ENCODE peak calls at places on chromosomes 4 and X, in seven cellular contexts. O is ovary, Z is coronary artery, N is left ventricle myocardium inferior, T is heart left ventricle, A is AG04450, W is lower lobe of right lung. D is an unnamed sample.

GRCh38 chr4:145736241-145736831 is 56.4 kb downstream of the C4orf51 start:
- DNase-seq in N (peak; percentile 27), O (peak; percentile 30), T (peak; percentile 56), A (no peak), W (peak; percentile 63), Z (peak; percentile 84), D (no peak)

GRCh38 chr4:94678896-94679295 is 78.9 kb upstream of the BMPR1B start:
- DNase-seq in Z (no peak), W (no peak), T (no peak), O (no peak), A (no peak), N (no peak), D (no peak)

GRCh38 chr4:69549651-69550050 is 53.9 kb upstream of the UGT2B4 start:
- DNase-seq in A (no peak), Z (no peak), T (no peak), O (no peak), W (no peak), N (no peak), D (no peak)

GRCh38 chrX:3191186-3191585 is 149.9 kb downstream of the ARSF start:
- DNase-seq in O (no peak), W (no peak), A (no peak), N (no peak), Z (no peak), T (no peak), D (no peak)

GRCh38 chr4:150256841-150257273 is 178.6 kb downstream of the DCLK2 start:
- DNase-seq in O (no peak), N (no peak), T (no peak), Z (no peak), W (no peak), A (no peak), D (no peak)

GRCh38 chr4:7854697-7855370 is 84.8 kb downstream of the AFAP1 start:
- DNase-seq in T (no peak), A (no peak), W (no peak), N (no peak), Z (no peak), O (no peak), D (no peak)

GRCh38 chrX:118525146-118525725 is 29.6 kb downstream of the DOCK11 start:
- DNase-seq in W (no peak), N (no peak), O (no peak), A (no peak), T (no peak), Z (no peak), D (no peak)

GRCh38 chr4:30790123-30790522 is 70.0 kb downstream of the PCDH7 start:
- DNase-seq in N (no peak), A (no peak), Z (no peak), T (no peak), O (no peak), W (no peak), D (no peak)

GRCh38 chr4:69881173-69881773 is 21.3 kb upstream of the SULT1E1 start:
- DNase-seq in T (no peak), O (no peak), W (no peak), N (no peak), Z (no peak), A (peak; percentile 8), D (no peak)

GRCh38 chr4:88091378-88091777 is 67.1 kb downstream of the ABCG2 start:
- DNase-seq in T (no peak), O (no peak), A (no peak), N (no peak), Z (no peak), W (no peak), D (no peak)

DNA sequence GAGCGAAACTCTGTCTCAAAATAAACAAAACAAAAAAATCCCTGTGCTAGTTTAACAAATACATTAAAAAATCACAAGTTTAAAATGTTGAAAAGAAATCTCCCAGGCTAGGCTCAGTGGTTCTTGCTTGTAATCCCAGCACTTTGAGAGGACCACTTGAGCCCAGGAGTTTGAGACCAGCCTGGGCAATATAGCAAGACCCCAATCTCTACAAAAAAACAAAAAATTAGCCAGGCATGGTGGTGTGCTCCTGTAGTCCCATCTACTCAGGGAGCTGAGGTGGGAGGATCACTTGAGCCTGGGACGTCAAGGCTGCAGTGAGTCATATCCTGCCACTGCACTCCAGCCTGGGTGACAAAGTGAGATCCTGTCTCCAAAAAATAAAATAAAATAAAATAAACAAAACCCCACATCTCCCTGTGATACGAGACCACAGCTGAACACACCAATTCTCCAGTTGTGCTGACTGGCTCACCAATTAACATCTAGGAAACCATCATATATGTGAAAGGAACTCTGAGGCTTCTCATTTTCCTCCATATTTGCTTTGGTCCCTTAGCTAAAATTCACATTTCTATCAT is 7.3 kb downstream of the RPS4X start:
- DNase-seq in N (no peak), A (no peak), T (no peak), W (no peak), O (no peak), Z (no peak), D (no peak)
- H3K27ac ChIP-seq in N (no peak overlapping the region), A (peak overlapping the region; percentile 80), T (no peak overlapping the region), W (no peak overlapping the region), O (no peak overlapping the region), Z (no peak overlapping the region), D (peak overlapping the region; percentile 63)

DNA sequence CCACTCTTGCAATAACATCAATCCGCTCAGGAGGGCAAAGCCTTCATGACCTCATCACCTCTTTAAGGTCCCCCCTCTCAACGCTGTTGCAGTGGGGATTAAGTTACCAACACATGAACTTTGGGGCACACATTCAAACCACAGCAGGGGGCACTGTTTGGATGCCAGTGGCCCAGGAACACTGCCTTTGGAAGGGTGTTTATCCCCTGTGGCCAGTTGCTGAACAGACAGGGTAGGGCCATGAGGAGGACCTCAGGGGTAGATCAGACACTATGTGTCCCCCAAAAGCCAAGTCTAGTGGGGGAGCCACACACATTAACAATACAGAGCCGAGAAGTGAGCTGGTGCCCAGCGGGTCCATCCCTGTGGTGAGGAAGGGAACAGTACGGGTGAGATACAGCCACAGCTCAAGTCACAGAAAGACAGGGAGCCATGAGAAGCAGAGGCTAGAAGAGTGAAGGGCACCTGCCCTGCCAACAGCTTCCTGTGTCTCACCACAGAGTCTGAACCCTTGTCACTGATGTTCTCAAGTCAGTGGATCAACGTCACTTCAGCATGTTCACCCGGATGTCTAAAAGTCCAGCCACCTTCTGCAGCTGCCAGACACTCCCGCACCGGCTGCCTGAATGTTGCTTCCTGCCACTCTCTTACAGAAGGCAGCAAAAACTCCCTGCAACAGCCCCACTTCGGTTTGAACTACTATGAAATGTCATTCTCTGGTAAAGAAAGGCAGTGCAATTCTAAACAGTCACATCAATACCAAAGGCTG is 19.9 kb upstream of the MXD4 start:
- DNase-seq in A (no peak), N (no peak), T (peak; percentile 15), Z (no peak), W (no peak), O (no peak), D (no peak)
- TF ChIP-seq CTCF in A (peak; percentile 18), N (no peak), T (no peak), Z (no peak), W (no peak), O (no peak), D (no peak)

GRCh38 chr4:90950385-90950841 is 823.2 kb downstream of the CCSER1 start:
- DNase-seq in O (no peak), Z (no peak), N (no peak), A (no peak), W (no peak), T (no peak), D (no peak)

DNA sequence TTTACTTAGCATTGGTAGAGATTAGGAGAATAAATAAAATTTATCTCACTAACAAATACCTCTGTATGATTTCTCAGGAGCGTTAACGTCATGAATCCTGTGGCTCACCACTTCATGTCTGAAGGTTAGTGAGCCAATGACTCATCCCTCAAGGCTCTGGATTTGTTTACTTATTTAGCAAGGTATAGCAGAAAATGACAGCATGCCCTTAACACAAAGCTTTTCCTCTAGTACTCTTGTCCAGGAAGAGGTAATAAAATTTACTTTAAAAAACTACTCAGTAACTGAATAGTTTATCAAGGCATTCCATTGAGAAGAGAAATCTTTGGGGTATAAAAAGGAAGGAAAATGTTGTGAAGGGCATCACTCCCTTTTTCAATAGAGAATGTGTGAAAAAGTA is 823.8 kb downstream of the CCSER1 start:
- DNase-seq in A (peak; percentile 15), W (no peak), T (no peak), O (no peak), N (no peak), Z (no peak), D (no peak)
- H3K27ac ChIP-seq in A (no peak overlapping the region), W (no peak overlapping the region), T (no peak overlapping the region), O (no peak overlapping the region), N (no peak overlapping the region), Z (no peak overlapping the region), D (no peak overlapping the region)

DNA sequence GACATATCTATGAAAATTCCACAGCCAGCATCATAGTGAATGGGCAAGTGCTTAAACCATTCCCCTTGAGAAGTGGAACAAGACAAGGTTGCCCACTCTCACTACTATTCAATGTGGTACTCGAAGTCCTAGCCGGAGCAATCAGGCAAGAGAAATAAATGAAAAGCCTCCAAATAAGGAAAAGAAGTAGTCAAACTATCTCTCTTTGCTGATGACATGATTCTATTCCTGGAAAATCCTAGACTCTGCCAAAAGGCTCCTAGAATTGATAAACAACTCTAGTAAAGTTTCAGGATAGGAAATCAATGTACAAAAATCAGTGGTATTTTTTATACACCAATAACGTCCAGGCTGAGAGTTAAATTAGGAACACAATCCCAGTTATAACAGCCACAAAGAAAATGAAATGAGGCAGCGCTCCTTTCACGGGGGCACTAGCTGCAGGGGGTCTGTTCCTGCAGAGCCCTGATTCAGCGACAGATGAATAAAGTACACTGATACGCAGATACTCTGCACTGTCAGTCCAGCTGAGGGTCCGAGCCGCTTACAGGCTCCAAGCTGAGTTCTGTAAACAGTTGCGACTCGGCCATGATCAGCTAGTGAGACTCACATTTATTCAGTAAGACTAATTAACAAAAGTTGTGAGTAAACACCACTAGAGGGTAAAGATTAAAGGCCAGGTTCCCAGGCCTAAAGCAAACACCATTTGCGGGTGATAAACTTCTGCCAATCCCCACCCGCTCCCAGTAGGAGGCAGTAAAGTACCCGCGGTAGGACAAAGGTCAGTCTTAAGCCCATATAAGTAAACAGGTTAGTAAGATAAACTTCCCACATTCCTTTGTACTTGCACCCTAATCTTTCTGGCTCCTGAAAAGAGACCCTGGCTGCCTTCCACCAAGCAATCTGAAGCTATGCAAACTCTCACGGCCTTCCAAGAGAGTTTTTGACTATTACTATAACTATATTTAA is 290.6 kb upstream of the GRID2 start:
- DNase-seq in Z (no peak), T (no peak), O (no peak), A (no peak), N (no peak), W (no peak), D (no peak)
- TF ChIP-seq CTCF in Z (no peak), T (peak; percentile 32), O (no peak), A (peak; percentile 7), N (peak; percentile 24), W (peak; percentile 37), D (no peak)

D was measured in dorsolateral prefrontal cortex.